ENCODE peak calls at places on chromosomes 13 and 19, in six cellular contexts. G is HepG2, M is upper lobe of left lung, D is GM12878, A is K562, T is A549. N is an unnamed sample.
A peak's percentile ranks its signal among the peaks of the same experiment; 100 is the strongest.

GRCh38 chr19:3389876-3390361 is 23.5 kb downstream of the NFIC start:
- ATAC-seq in T (peak; percentile 34), A (no peak), G (no peak), M (no peak), D (no peak), N (no peak)

GRCh38 chr19:17406039-17406886 is 833 bp upstream of the BST2 start:
- ATAC-seq in A (peak; percentile 25), T (no peak), M (peak; percentile 5), D (peak; percentile 39), G (peak; percentile 61), N (no peak)

GRCh38 chr19:16370671-16371391 is 46.2 kb downstream of the KLF2 start:
- ATAC-seq in T (no peak), D (no peak), M (no peak), G (no peak), A (no peak), N (no peak)

GRCh38 chr13:50842711-50843255 is 709 bp downstream of the DLEU7 start:
- ATAC-seq in T (no peak), G (no peak), A (no peak), M (no peak), D (no peak), N (no peak)

GRCh38 chr13:92948034-92948433 is 278.6 kb upstream of the GPC6 start:
- ATAC-seq in T (no peak), A (no peak), M (no peak), D (no peak), G (no peak), N (no peak)

GRCh38 chr13:94464771-94465170 is 14.7 kb downstream of the DCT start:
- ATAC-seq in A (peak; percentile 59), T (no peak), G (no peak), D (no peak), M (peak; percentile 35), N (no peak)

GRCh38 chr13:51923983-51924539 is 62.3 kb downstream of the CCDC70 start:
- ATAC-seq in G (peak; percentile 88), T (peak; percentile 88), D (peak; percentile 71), M (no peak), A (peak; percentile 72), N (no peak)

GRCh38 chr13:30016398-30016797 is 166.0 kb upstream of the UBL3 start:
- ATAC-seq in D (no peak), G (no peak), M (no peak), T (no peak), A (no peak), N (peak; percentile 82)

GRCh38 chr19:50790365-50790825 is at the start of gene ACP4:
- ATAC-seq in D (no peak), M (no peak), G (peak; percentile 6), A (no peak), T (no peak), N (no peak)

GRCh38 chr19:9865732-9866627 is 30.9 kb downstream of the PIN1 start:
- ATAC-seq in A (no peak), M (no peak), T (no peak), D (peak; percentile 46), G (no peak), N (no peak)

GRCh38 chr19:52896431-52897148 is 845 bp downstream of the ZNF320 start:
- ATAC-seq in D (peak; percentile 63), G (no peak), A (peak; percentile 76), T (no peak), M (peak; percentile 83), N (no peak)

GRCh38 chr19:52898101-52898500 is 666 bp upstream of the ZNF320 start:
- ATAC-seq in T (no peak), D (no peak), G (no peak), M (no peak), A (no peak), N (no peak)

GRCh38 chr19:52904052-52904451 is 6.6 kb upstream of the ZNF320 start:
- ATAC-seq in M (no peak), G (peak; percentile 60), T (no peak), A (no peak), D (no peak), N (no peak)

GRCh38 chr19:52897149-52897935 is at the start of gene ZNF320:
- ATAC-seq in G (no peak), A (peak; percentile 99), M (peak; percentile 100), T (no peak), D (peak; percentile 100), N (peak; percentile 100)

DNA sequence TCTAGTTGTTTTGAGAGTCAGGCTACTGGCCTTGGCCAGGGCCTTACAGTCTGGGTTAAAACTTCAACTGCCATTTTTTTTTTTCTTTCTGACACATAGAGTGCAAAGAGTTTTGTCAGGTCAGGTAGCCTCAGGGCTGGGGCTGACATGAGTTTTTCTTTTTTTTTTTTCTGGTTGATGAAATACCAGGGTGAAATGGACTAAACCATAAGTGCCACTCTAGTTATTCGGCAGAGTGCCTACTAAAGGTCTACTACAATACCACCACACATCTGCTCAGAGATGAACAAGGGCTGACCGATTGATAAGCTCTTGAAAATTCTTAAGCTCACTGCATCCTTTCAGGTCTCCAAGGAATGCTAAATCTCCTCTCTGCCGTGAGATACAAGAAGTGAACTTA is 4.4 kb upstream of the ZNF320 start:
- ATAC-seq in D (no peak), A (no peak), M (no peak), G (peak; percentile 81), T (no peak), N (no peak)
- TF ChIP-seq EP300 in D (no peak), A (no peak), M (no peak), G (no peak), T (no peak), N (no peak)

GRCh38 chr13:61410669-61411297 is 4.9 kb downstream of the PCDH20 start:
- ATAC-seq in A (no peak), G (no peak), T (no peak), M (no peak), D (peak; percentile 33), N (no peak)
- TF ChIP-seq CTCF in A (no peak), G (peak; percentile 21), T (peak; percentile 33), M (peak; percentile 24), D (peak; percentile 35), N (peak; percentile 36)

DNA sequence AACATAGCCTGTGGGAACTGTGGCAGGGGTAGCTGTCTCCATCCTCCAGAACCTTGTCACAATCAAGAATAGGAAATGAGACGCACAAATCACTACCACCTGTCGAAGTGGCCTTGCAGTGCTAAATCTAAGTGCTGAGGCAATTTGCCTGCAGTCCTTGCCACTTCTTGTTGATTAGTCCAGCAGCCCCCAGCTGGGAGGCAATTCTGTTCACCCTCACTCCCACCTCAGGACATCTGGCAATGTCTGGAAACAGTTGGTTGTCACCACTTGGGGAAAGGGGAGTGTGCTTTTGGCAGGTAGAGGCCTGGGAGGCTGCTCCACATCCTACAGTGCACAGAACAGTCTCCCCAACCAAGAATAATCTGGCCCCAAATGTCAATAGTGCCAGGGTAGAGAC is 10.7 kb downstream of the RFX2 start:
- ATAC-seq in T (no peak), D (no peak), G (no peak), M (no peak), A (no peak), N (no peak)
- H3K27ac ChIP-seq in T (no peak overlapping the region), D (no peak overlapping the region), G (no peak overlapping the region), M (peak overlapping the region; percentile 81), A (peak overlapping the region; percentile 93), N (peak overlapping the region; percentile 72)

GRCh38 chr19:48634424-48635262 is 2.5 kb downstream of the DBP start:
- ATAC-seq in A (peak; percentile 61), M (peak; percentile 76), T (peak; percentile 52), G (peak; percentile 20), D (peak; percentile 66), N (peak; percentile 40)
- TF ChIP-seq EP300 in A (peak; percentile 67), M (no peak), T (peak; percentile 49), G (no peak), D (no peak), N (no peak)